ENCODE peak calls at places on chromosomes 2 and 18, in seven cellular contexts. T, F, W, A, Y, V and U are unnamed samples.

GRCh38 chr2:12970861-12971260 is 254.1 kb downstream of the TRIB2 start:
- DNase-seq in T (no peak), F (no peak), W (no peak), A (no peak), Y (no peak), V (no peak), U (no peak)

GRCh38 chr18:48859311-48860275 is 91.2 kb downstream of the SMAD7 start:
- DNase-seq in T (peak), F (peak), W (no peak), A (peak), Y (peak), V (no peak), U (peak)

GRCh38 chr18:46622451-46622850 is 34.6 kb downstream of the LOXHD1 start:
- DNase-seq in T (no peak), F (no peak), W (no peak), A (no peak), Y (no peak), V (no peak), U (no peak)

GRCh38 chr2:65299246-65299645 is 71.6 kb downstream of the ACTR2 start:
- DNase-seq in T (no peak), F (no peak), W (peak), A (no peak), Y (no peak), V (no peak), U (no peak)

GRCh38 chr18:48161911-48162698 is 231.6 kb upstream of the SMAD2 start:
- DNase-seq in T (no peak), F (no peak), W (no peak), A (no peak), Y (no peak), V (no peak), U (no peak)

GRCh38 chr2:211477537-211478275 is 921.3 kb downstream of the CPS1 start:
- DNase-seq in T (no peak), F (no peak), W (no peak), A (no peak), Y (no peak), V (no peak), U (no peak)

GRCh38 chr2:179235463-179236108 is 29.0 kb downstream of the SESTD1 start:
- DNase-seq in T (no peak), F (no peak), W (no peak), A (no peak), Y (no peak), V (peak), U (no peak)

GRCh38 chr18:3060667-3061580 is 48.0 kb upstream of the LPIN2 start:
- DNase-seq in T (no peak), F (no peak), W (no peak), A (no peak), Y (no peak), V (no peak), U (no peak)

GRCh38 chr18:13589943-13590342 is 136.4 kb downstream of the FAM210A start:
- DNase-seq in T (no peak), F (no peak), W (no peak), A (no peak), Y (no peak), V (no peak), U (no peak)

GRCh38 chr2:53504507-53504906 is 263.1 kb upstream of the CHAC2 start:
- DNase-seq in T (no peak), F (no peak), W (no peak), A (no peak), Y (no peak), V (no peak), U (no peak)

GRCh38 chr2:72603481-72603880 is 222.4 kb downstream of the EXOC6B start:
- DNase-seq in T (no peak), F (no peak), W (no peak), A (no peak), Y (no peak), V (no peak), U (no peak)

GRCh38 chr2:238905721-238906120 is 57.8 kb downstream of the TWIST2 start:
- DNase-seq in T (no peak), F (no peak), W (no peak), A (no peak), Y (no peak), V (no peak), U (no peak)

GRCh38 chr2:107719781-107720180 is 106.9 kb upstream of the RGPD4 start:
- DNase-seq in T (no peak), F (no peak), W (no peak), A (peak), Y (no peak), V (no peak), U (no peak)

GRCh38 chr2:25312958-25313710 is 28.6 kb downstream of the DNMT3A start:
- DNase-seq in T (no peak), F (no peak), W (peak), A (no peak), Y (no peak), V (no peak), U (no peak)

GRCh38 chr2:38116762-38117161 is 40.8 kb upstream of the CYP1B1 start:
- DNase-seq in T (no peak), F (no peak), W (no peak), A (no peak), Y (no peak), V (no peak), U (no peak)

GRCh38 chr18:76557026-76557575 is 62.1 kb upstream of the ZNF516 start:
- DNase-seq in T (no peak), F (no peak), W (no peak), A (no peak), Y (no peak), V (no peak), U (no peak)

GRCh38 chr2:159506764-159507406 is 109.5 kb downstream of the BAZ2B start:
- DNase-seq in T (no peak), F (no peak), W (no peak), A (no peak), Y (no peak), V (no peak), U (no peak)

GRCh38 chr2:222927600-222927999 is 66.8 kb downstream of the ACSL3 start:
- DNase-seq in T (no peak), F (no peak), W (no peak), A (no peak), Y (no peak), V (no peak), U (no peak)

GRCh38 chr2:50455351-50455750 is 576.6 kb downstream of the NRXN1 start:
- DNase-seq in T (no peak), F (no peak), W (no peak), A (no peak), Y (no peak), V (no peak), U (no peak)

GRCh38 chr2:165718811-165719210 is 75.2 kb downstream of the GALNT3 start:
- DNase-seq in T (no peak), F (no peak), W (no peak), A (no peak), Y (peak), V (no peak), U (no peak)

GRCh38 chr2:111663471-111663951 is 220.5 kb downstream of the ANAPC1 start:
- DNase-seq in T (no peak), F (no peak), W (no peak), A (no peak), Y (no peak), V (no peak), U (no peak)

GRCh38 chr18:45658756-45659155 is 43.5 kb downstream of the SLC14A2 start:
- DNase-seq in T (no peak), F (no peak), W (no peak), A (no peak), Y (no peak), V (no peak), U (no peak)

GRCh38 chr2:12507295-12507694 is 209.4 kb upstream of the TRIB2 start:
- DNase-seq in T (no peak), F (no peak), W (peak), A (no peak), Y (no peak), V (peak), U (no peak)

GRCh38 chr2:136693966-136694365 is 71.4 kb upstream of the THSD7B start:
- DNase-seq in T (no peak), F (no peak), W (no peak), A (no peak), Y (no peak), V (no peak), U (no peak)

GRCh38 chr2:176125215-176126054 is 2.9 kb downstream of the HOXD9 start:
- DNase-seq in T (no peak), F (no peak), W (no peak), A (no peak), Y (no peak), V (no peak), U (no peak)

GRCh38 chr2:160411167-160411566 is 82.4 kb downstream of the RBMS1 start:
- DNase-seq in T (no peak), F (no peak), W (peak), A (no peak), Y (no peak), V (peak), U (no peak)